ENCODE peak calls at places on chromosomes 2 and 18, in ten cellular contexts. F is M059J; A is NCI-H82; Q is GM12892; I is NCI-H1092 treated with DMSO at 0.1 percent for 48 hours; E is stimulated activated CD8-positive, alpha-beta memory T cell treated with anti-CD3 and anti-CD28 coated beads, Interleukin-7, amount 100 ng/mL, for 1 hour; V is NCI-H774; W is hepatocyte; C is T-helper 2 cell; L is mammary epithelial cell. Y is an unnamed sample.
A peak's percentile ranks its signal among the peaks of the same experiment; 100 is the strongest.

GRCh38 chr2:98459776-98460175 is 15.1 kb downstream of the INPP4A start:
- DNase-seq in I (no peak), L (peak; percentile 57), Q (no peak), E (no peak), V (no peak), F (no peak), W (no peak), C (no peak), A (no peak), Y (no peak)

GRCh38 chr2:219041252-219041651 is at the start of gene CFAP65:
- DNase-seq in C (no peak), I (no peak), F (peak; percentile 30), E (no peak), L (peak; percentile 46), A (peak; percentile 68), V (peak; percentile 32), Q (no peak), W (peak; percentile 53), Y (peak; percentile 57)

GRCh38 chr2:230738391-230738811 is 25.8 kb downstream of the CAB39 start:
- DNase-seq in F (peak; percentile 75), A (no peak), C (no peak), Q (no peak), L (no peak), W (peak; percentile 30), E (no peak), V (no peak), I (no peak), Y (peak; percentile 64)

GRCh38 chr18:5420909-5421308 is 122.9 kb downstream of the EPB41L3 start:
- DNase-seq in I (no peak), Q (no peak), E (no peak), L (no peak), C (no peak), V (no peak), F (no peak), A (no peak), W (no peak), Y (no peak)

GRCh38 chr18:74722237-74722636 is 124.6 kb downstream of the ZNF407 start:
- DNase-seq in A (no peak), V (no peak), F (peak; percentile 54), Q (no peak), W (no peak), E (no peak), I (no peak), L (peak; percentile 57), C (no peak), Y (peak; percentile 41)

GRCh38 chr2:220076734-220077133 is 449.3 kb downstream of the SLC4A3 start:
- DNase-seq in W (peak; percentile 48), A (peak; percentile 31), E (no peak), I (no peak), Q (no peak), V (no peak), L (peak; percentile 79), C (no peak), F (peak; percentile 43), Y (peak; percentile 87)

GRCh38 chr2:191692502-191693115 is 14.7 kb downstream of the NABP1 start:
- DNase-seq in L (no peak), V (no peak), A (no peak), I (no peak), W (no peak), E (no peak), C (no peak), Q (no peak), F (no peak), Y (peak; percentile 37)

GRCh38 chr2:38580237-38580636 is 22.5 kb downstream of the HNRNPLL start:
- DNase-seq in Q (no peak), L (no peak), F (no peak), C (no peak), E (no peak), A (no peak), V (no peak), W (no peak), I (no peak), Y (no peak)

GRCh38 chr18:45765740-45766139 is 41.8 kb downstream of the SLC14A1 start:
- DNase-seq in C (no peak), W (no peak), E (no peak), Q (no peak), F (no peak), L (no peak), V (no peak), I (no peak), A (no peak), Y (peak; percentile 54)

GRCh38 chr2:164242409-164242808 is 378.9 kb downstream of the GRB14 start:
- DNase-seq in L (no peak), V (no peak), I (no peak), W (no peak), E (no peak), C (no peak), A (no peak), F (no peak), Q (no peak), Y (no peak)

Y was measured in EH.